ENCODE peak calls at places on chromosomes 11 and 22, in four cellular contexts. Z is ovary, J is heart left ventricle, I is SK-N-MC. W is an unnamed sample.
A peak's percentile ranks its signal among the peaks of the same experiment; 100 is the strongest.

GRCh38 chr22:37197451-37198289 is 9.6 kb upstream of the C1QTNF6 start:
- DNase-seq in J (no peak), I (no peak), Z (peak; percentile 78), W (no peak)

GRCh38 chr11:16312242-16312641 is 44.1 kb downstream of the SOX6 start:
- DNase-seq in I (no peak), J (no peak), Z (no peak), W (no peak)

GRCh38 chr22:19876941-19877625 is 22.4 kb upstream of the GNB1L start:
- DNase-seq in I (no peak), J (peak; percentile 16), Z (no peak), W (no peak)

GRCh38 chr22:48379371-48379770 is 1448.3 kb downstream of the BRD1 start:
- DNase-seq in Z (no peak), J (no peak), I (no peak), W (no peak)

GRCh38 chr22:36351921-36352774 is 35.6 kb downstream of the MYH9 start:
- DNase-seq in J (no peak), I (no peak), Z (no peak), W (no peak)

GRCh38 chr11:44568706-44569473 is 3.4 kb downstream of the CD82 start:
- DNase-seq in Z (peak; percentile 73), I (no peak), J (peak; percentile 75), W (peak; percentile 64)

GRCh38 chr11:32154275-32154674 is 63.4 kb downstream of the RCN1 start:
- DNase-seq in J (no peak), Z (no peak), I (no peak), W (no peak)

GRCh38 chr11:110490886-110491285 is 61.1 kb downstream of the FDX1 start:
- DNase-seq in I (no peak), J (no peak), Z (no peak), W (no peak)

GRCh38 chr22:50011447-50012200 is 941 bp downstream of the IL17REL start:
- DNase-seq in I (no peak), Z (peak; percentile 17), J (no peak), W (no peak)

GRCh38 chr11:33861911-33862310 is 30.0 kb downstream of the LMO2 start:
- DNase-seq in Z (no peak), I (no peak), J (no peak), W (no peak)

GRCh38 chr11:64144587-64145295 is 21.2 kb downstream of the MACROD1 start:
- DNase-seq in I (no peak), Z (no peak), J (no peak), W (no peak)

GRCh38 chr22:30336752-30337460 is 10.2 kb upstream of the TBC1D10A start:
- DNase-seq in Z (no peak), J (peak; percentile 67), I (no peak), W (no peak)

GRCh38 chr11:65915821-65916251 is 3.0 kb downstream of the C11orf68 start:
- DNase-seq in J (peak; percentile 72), I (no peak), Z (peak; percentile 85), W (no peak)

GRCh38 chr11:36350137-36350513 is 54.0 kb downstream of the PRR5L start:
- DNase-seq in J (no peak), I (no peak), Z (no peak), W (no peak)

GRCh38 chr11:9906043-9906791 is 242.3 kb downstream of the SWAP70 start:
- DNase-seq in I (peak; percentile 76), J (no peak), Z (no peak), W (no peak)

GRCh38 chr11:95066721-95067041 is at the start of gene SRSF8:
- DNase-seq in I (no peak), Z (no peak), J (no peak), W (no peak)

GRCh38 chr22:36329217-36330078 is 58.3 kb downstream of the MYH9 start:
- DNase-seq in I (no peak), J (peak; percentile 70), Z (peak; percentile 53), W (peak; percentile 66)

GRCh38 chr22:29375436-29376076 is 12.8 kb downstream of the AP1B1 start:
- DNase-seq in Z (no peak), I (no peak), J (no peak), W (no peak)

GRCh38 chr11:6431861-6432260 is 8.9 kb downstream of the HPX start:
- DNase-seq in J (no peak), Z (no peak), I (no peak), W (no peak)

GRCh38 chr11:107844041-107844440 is 14.5 kb downstream of the SLC35F2 start:
- DNase-seq in J (no peak), Z (no peak), I (no peak), W (no peak)

GRCh38 chr11:106421673-106422292 is 344.3 kb downstream of the AASDHPPT start:
- DNase-seq in J (no peak), Z (no peak), I (no peak), W (no peak)

GRCh38 chr11:520428-521178 is 13.6 kb upstream of the RNH1 start:
- DNase-seq in I (no peak), Z (no peak), J (no peak), W (no peak)

GRCh38 chr22:40107756-40108437 is 69.8 kb upstream of the TNRC6B start:
- DNase-seq in Z (no peak), J (peak; percentile 19), I (no peak), W (no peak)

GRCh38 chr11:124915541-124916369 is 3.3 kb upstream of the HEPN1 start:
- DNase-seq in J (no peak), I (no peak), Z (no peak), W (no peak)

GRCh38 chr11:125079151-125079877 is 16.2 kb downstream of the SLC37A2 start:
- DNase-seq in Z (no peak), J (no peak), I (no peak), W (no peak)

GRCh38 chr11:114075891-114076441 is 16.5 kb downstream of the ZBTB16 start:
- DNase-seq in I (no peak), J (peak; percentile 46), Z (peak; percentile 55), W (peak; percentile 45)

GRCh38 chr11:110219011-110219785 is 77.2 kb downstream of the RDX start:
- DNase-seq in Z (no peak), I (no peak), J (no peak), W (no peak)

GRCh38 chr11:61917357-61918109 is at the start of gene RAB3IL1:
- DNase-seq in J (peak; percentile 78), I (no peak), Z (peak; percentile 83), W (no peak)

GRCh38 chr11:73152086-73152853 is 10.2 kb upstream of the FCHSD2 start:
- DNase-seq in I (no peak), Z (no peak), J (no peak), W (no peak)

GRCh38 chr11:131464024-131464423 is 93.6 kb downstream of the NTM start:
- DNase-seq in I (no peak), Z (no peak), J (no peak), W (no peak)

GRCh38 chr11:6655790-6656580 is at the start of gene DCHS1:
- DNase-seq in Z (peak; percentile 76), J (peak; percentile 70), I (no peak), W (no peak)

GRCh38 chr11:119315139-119316016 is 1.6 kb downstream of the MCAM start:
- DNase-seq in I (no peak), Z (peak; percentile 39), J (peak; percentile 62), W (peak; percentile 45)

GRCh38 chr11:12540075-12540685 is 134.0 kb upstream of the TEAD1 start:
- DNase-seq in J (no peak), I (no peak), Z (no peak), W (no peak)

GRCh38 chr11:116776522-116776984 is 3.8 kb upstream of the BUD13 start:
- DNase-seq in J (no peak), Z (no peak), I (no peak), W (no peak)

GRCh38 chr11:117687776-117688175 is 109.2 kb downstream of the DSCAML1 start:
- DNase-seq in J (no peak), Z (no peak), I (no peak), W (no peak)

GRCh38 chr11:77789731-77790476 is 30.6 kb downstream of the RSF1 start:
- DNase-seq in J (no peak), Z (no peak), I (no peak), W (no peak)

GRCh38 chr11:77783023-77783422 is 37.5 kb downstream of the RSF1 start:
- DNase-seq in Z (no peak), J (no peak), I (no peak), W (no peak)

GRCh38 chr11:77779935-77780334 is 40.6 kb downstream of the RSF1 start:
- DNase-seq in Z (no peak), J (no peak), I (no peak), W (no peak)

GRCh38 chr11:77789061-77789730 is 31.3 kb downstream of the RSF1 start:
- DNase-seq in I (no peak), Z (no peak), J (no peak), W (no peak)

GRCh38 chr11:77784572-77784971 is 36.0 kb downstream of the RSF1 start:
- DNase-seq in I (no peak), J (no peak), Z (no peak), W (no peak)
- H3K27ac ChIP-seq in I (no peak overlapping the region), J (no peak overlapping the region), Z (no peak overlapping the region), W (no peak overlapping the region)

GRCh38 chr22:23697031-23697970 is 6.5 kb downstream of the RGL4 start:
- DNase-seq in J (no peak), Z (no peak), I (no peak), W (no peak)
- H3K36me3 ChIP-seq in J (peaks cover 69% of the 10 kb centered on the region), Z (no peaks in the 10 kb centered on the region), I (peaks cover 43% of the 10 kb centered on the region), W (peaks cover 57% of the 10 kb centered on the region)

DNA sequence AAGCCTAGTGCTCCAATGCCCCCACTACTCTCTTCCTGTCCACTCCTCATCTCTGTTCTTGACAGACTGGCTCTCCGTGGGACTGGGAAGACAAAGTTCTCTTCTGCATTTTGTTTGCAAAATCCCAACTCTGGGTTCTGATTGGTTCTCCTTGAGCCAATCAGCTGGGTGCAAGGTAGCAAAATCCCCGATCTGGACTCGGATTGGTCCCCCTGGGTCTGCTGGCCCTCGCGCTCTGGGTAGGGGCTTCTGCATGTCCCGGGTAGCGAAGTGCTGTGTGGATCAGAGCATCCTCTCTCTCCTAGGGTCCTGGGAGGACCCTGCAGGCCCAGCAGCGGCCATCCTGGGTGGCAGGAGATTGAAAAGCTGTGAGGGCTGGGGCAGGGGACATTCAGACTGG is 22.3 kb upstream of the A4GALT start:
- DNase-seq in J (peak; percentile 74), Z (no peak), I (no peak), W (no peak)
- H3K9me3 ChIP-seq in J (no peaks in the 10 kb centered on the region), Z (no peaks in the 10 kb centered on the region), I (no peaks in the 10 kb centered on the region), W (no peaks in the 10 kb centered on the region)

DNA sequence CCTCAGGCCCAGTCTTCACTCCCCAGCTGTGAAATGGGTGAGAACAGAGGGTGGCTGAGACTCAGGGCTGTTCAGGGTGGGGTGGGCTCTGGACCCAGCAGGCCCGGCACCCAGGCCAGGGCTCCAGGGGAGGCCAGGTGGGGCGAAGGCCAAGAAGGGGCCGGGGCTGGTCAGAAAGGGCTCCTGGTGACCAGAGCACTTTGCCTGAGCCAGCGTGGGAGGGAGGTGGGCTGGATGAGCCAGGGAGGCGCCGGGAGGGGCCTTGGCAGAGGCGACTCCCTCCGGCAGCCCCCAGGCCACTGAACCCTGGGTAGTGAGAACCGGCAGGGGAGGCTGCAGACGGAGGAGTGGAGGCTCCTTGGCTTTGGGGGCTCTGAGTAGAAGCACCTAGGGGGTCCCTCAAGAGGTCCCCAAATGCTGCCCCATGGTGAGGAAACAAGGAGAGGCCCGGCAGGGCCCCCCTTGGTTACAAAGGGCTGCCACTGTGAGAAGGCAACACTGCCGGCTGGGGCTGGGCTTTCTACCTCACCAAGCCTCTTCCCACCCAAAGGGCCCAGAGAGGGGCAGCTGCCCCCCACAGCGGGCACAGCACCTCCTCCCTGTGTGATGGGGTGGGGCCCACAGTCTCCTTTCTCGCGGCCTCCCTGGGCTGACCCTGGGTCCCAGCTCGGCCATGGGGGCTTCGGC is 17.1 kb downstream of the PRR33 start:
- DNase-seq in I (no peak), J (no peak), Z (no peak), W (no peak)
- H3K27ac ChIP-seq in I (no peak overlapping the region), J (peak overlapping the region; percentile 97), Z (no peak overlapping the region), W (no peak overlapping the region)